ENCODE peak calls at places on chromosomes 11 and 22, in ten cellular contexts. D is IMR-90, X is breast epithelium, B is A549, Z is tibial nerve, C is body of pancreas, U is ovary, L is transverse colon, A is thyroid gland, R is stomach. V is an unnamed sample.

GRCh38 chr11:10898003-10898762 is 40.3 kb upstream of the ZBED5 start:
- DNase-seq in D (no peak), X (no peak), B (no peak), Z (no peak), C (no peak), U (no peak), L (no peak), A (no peak), R (no peak), V (no peak)

GRCh38 chr11:81874627-81875026 is 859.0 kb downstream of the FAM181B start:
- DNase-seq in D (no peak), X (no peak), B (no peak), Z (no peak), C (no peak), U (no peak), L (no peak), A (no peak), R (no peak), V (no peak)

GRCh38 chr22:28002863-28003565 is 84.0 kb upstream of the PITPNB start:
- DNase-seq in D (no peak), X (no peak), B (no peak), Z (no peak), C (no peak), U (no peak), L (no peak), A (no peak), R (no peak), V (no peak)

GRCh38 chr22:49753961-49754673 is 73.6 kb downstream of the BRD1 start:
- DNase-seq in D (no peak), X (no peak), B (no peak), Z (no peak), C (no peak), U (no peak), L (no peak), A (no peak), R (no peak), V (no peak)

GRCh38 chr11:128247235-128247594 is 340.1 kb downstream of the ETS1 start:
- DNase-seq in D (no peak), X (no peak), B (no peak), Z (no peak), C (no peak), U (no peak), L (no peak), A (no peak), R (no peak), V (no peak)

GRCh38 chr11:117482881-117483280 is 155.2 kb downstream of the CEP164 start:
- DNase-seq in D (no peak), X (no peak), B (no peak), Z (no peak), C (no peak), U (no peak), L (no peak), A (no peak), R (no peak), V (no peak)

GRCh38 chr22:47163876-47164513 is 401.5 kb downstream of the TBC1D22A start:
- DNase-seq in D (no peak), X (peak), B (no peak), Z (peak), C (peak), U (peak), L (peak), A (peak), R (no peak), V (no peak)

GRCh38 chr22:45726081-45726480 is 54.4 kb downstream of the ATXN10 start:
- DNase-seq in D (no peak), X (no peak), B (no peak), Z (no peak), C (no peak), U (no peak), L (no peak), A (no peak), R (no peak), V (no peak)

GRCh38 chr22:27380826-27381225 is 420.7 kb downstream of the MN1 start:
- DNase-seq in D (no peak), X (no peak), B (no peak), Z (no peak), C (no peak), U (no peak), L (no peak), A (no peak), R (no peak), V (no peak)

GRCh38 chr11:12679471-12679870 is 5.2 kb downstream of the TEAD1 start:
- DNase-seq in D (no peak), X (no peak), B (no peak), Z (no peak), C (no peak), U (no peak), L (no peak), A (no peak), R (no peak), V (no peak)

GRCh38 chr11:117642396-117642795 is 154.6 kb downstream of the DSCAML1 start:
- DNase-seq in D (no peak), X (no peak), B (no peak), Z (no peak), C (no peak), U (no peak), L (no peak), A (no peak), R (no peak), V (no peak)

GRCh38 chr22:46007003-46007847 is 30.3 kb upstream of the WNT7B start:
- DNase-seq in D (peak), X (peak), B (peak), Z (no peak), C (peak), U (peak), L (peak), A (peak), R (peak), V (no peak)

GRCh38 chr22:49968831-49969661 is 8.5 kb downstream of the PIM3 start:
- DNase-seq in D (no peak), X (peak), B (no peak), Z (no peak), C (peak), U (peak), L (no peak), A (peak), R (peak), V (no peak)

GRCh38 chr11:122367809-122368231 is 251.8 kb upstream of the BLID start:
- DNase-seq in D (peak), X (no peak), B (peak), Z (peak), C (peak), U (peak), L (no peak), A (peak), R (no peak), V (no peak)

GRCh38 chr11:134119094-134119493 is 50.2 kb downstream of the JAM3 start:
- DNase-seq in D (peak), X (no peak), B (no peak), Z (no peak), C (no peak), U (no peak), L (no peak), A (no peak), R (no peak), V (no peak)

GRCh38 chr11:35945137-35945518 is 1.3 kb downstream of the LDLRAD3 start:
- DNase-seq in D (no peak), X (no peak), B (no peak), Z (no peak), C (no peak), U (no peak), L (no peak), A (no peak), R (no peak), V (no peak)

GRCh38 chr11:119029340-119030028 is 1.2 kb downstream of the SLC37A4 start:
- DNase-seq in D (no peak), X (no peak), B (no peak), Z (no peak), C (peak), U (peak), L (peak), A (no peak), R (peak), V (no peak)

GRCh38 chr11:66902486-66903177 is 45.8 kb downstream of the LRFN4 start:
- DNase-seq in D (no peak), X (no peak), B (no peak), Z (no peak), C (no peak), U (no peak), L (no peak), A (no peak), R (no peak), V (no peak)

GRCh38 chr11:95338430-95338991 is 107.5 kb upstream of the SESN3 start:
- DNase-seq in D (peak), X (no peak), B (no peak), Z (peak), C (peak), U (peak), L (peak), A (peak), R (no peak), V (no peak)

GRCh38 chr11:77173494-77173893 is 45.4 kb downstream of the MYO7A start:
- DNase-seq in D (no peak), X (no peak), B (no peak), Z (no peak), C (no peak), U (no peak), L (no peak), A (no peak), R (no peak), V (no peak)

GRCh38 chr11:45182902-45183301 is 36.5 kb downstream of the PRDM11 start:
- DNase-seq in D (peak), X (no peak), B (peak), Z (no peak), C (peak), U (no peak), L (peak), A (peak), R (peak), V (no peak)

GRCh38 chr11:95972055-95972454 is 48.1 kb upstream of the MTMR2 start:
- DNase-seq in D (peak), X (no peak), B (no peak), Z (no peak), C (no peak), U (no peak), L (no peak), A (no peak), R (no peak), V (no peak)

GRCh38 chr11:64084962-64085710 is 49.4 kb downstream of the FLRT1 start:
- DNase-seq in D (no peak), X (no peak), B (peak), Z (no peak), C (peak), U (no peak), L (peak), A (no peak), R (peak), V (no peak)

GRCh38 chr22:49046546-49047305 is 780.9 kb downstream of the BRD1 start:
- DNase-seq in D (no peak), X (peak), B (peak), Z (no peak), C (peak), U (no peak), L (no peak), A (no peak), R (no peak), V (no peak)

GRCh38 chr11:75524576-75525432 is 937 bp downstream of the GDPD5 start:
- DNase-seq in D (peak), X (no peak), B (no peak), Z (no peak), C (peak), U (peak), L (peak), A (no peak), R (peak), V (no peak)

GRCh38 chr11:60193687-60194433 is 11.0 kb upstream of the MS4A6A start:
- DNase-seq in D (peak), X (no peak), B (peak), Z (peak), C (peak), U (peak), L (peak), A (peak), R (peak), V (no peak)

GRCh38 chr11:11454671-11455223 is 101.7 kb upstream of the CSNK2A3 start:
- DNase-seq in D (no peak), X (no peak), B (no peak), Z (no peak), C (no peak), U (no peak), L (no peak), A (no peak), R (no peak), V (no peak)

GRCh38 chr22:48357196-48357595 is 1470.5 kb downstream of the BRD1 start:
- DNase-seq in D (no peak), X (no peak), B (no peak), Z (no peak), C (no peak), U (no peak), L (no peak), A (no peak), R (no peak), V (no peak)

GRCh38 chr11:119006696-119007095 is 8.8 kb downstream of the CENATAC start:
- DNase-seq in D (no peak), X (no peak), B (no peak), Z (no peak), C (no peak), U (no peak), L (no peak), A (no peak), R (no peak), V (no peak)

GRCh38 chr22:23241562-23242472 is 61.5 kb downstream of the BCR start:
- DNase-seq in D (no peak), X (no peak), B (no peak), Z (no peak), C (no peak), U (no peak), L (no peak), A (no peak), R (no peak), V (no peak)

GRCh38 chr22:48477031-48477721 is 1350.5 kb downstream of the BRD1 start:
- DNase-seq in D (no peak), X (peak), B (no peak), Z (peak), C (peak), U (no peak), L (no peak), A (no peak), R (peak), V (no peak)

GRCh38 chr11:111715142-111715816 is 50.9 kb downstream of the PPP2R1B start:
- DNase-seq in D (no peak), X (no peak), B (no peak), Z (no peak), C (no peak), U (no peak), L (no peak), A (no peak), R (no peak), V (no peak)
- TF ChIP-seq POLR2A in D (no peak), X (no peak), B (no peak), Z (no peak), C (no peak), U (no peak), L (no peak), A (no peak), R (no peak), V (no peak)

GRCh38 chr11:1845095-1845429 is 6.3 kb downstream of the TNNI2 start:
- DNase-seq in D (no peak), X (no peak), B (no peak), Z (no peak), C (no peak), U (no peak), L (no peak), A (no peak), R (no peak), V (no peak)
- H3K27ac ChIP-seq in D (no peak), X (no peak), B (peak), Z (peak), C (peak), U (no peak), L (no peak), A (no peak), R (peak), V (peak)

GRCh38 chr22:37203354-37204044 is 8.8 kb downstream of the SSTR3 start:
- DNase-seq in D (no peak), X (peak), B (no peak), Z (no peak), C (no peak), U (no peak), L (no peak), A (no peak), R (no peak), V (no peak)

GRCh38 chr22:37206841-37207821 is 5.1 kb downstream of the SSTR3 start:
- DNase-seq in D (no peak), X (peak), B (no peak), Z (no peak), C (peak), U (no peak), L (no peak), A (no peak), R (no peak), V (no peak)

GRCh38 chr22:37204045-37204655 is 8.1 kb downstream of the SSTR3 start:
- DNase-seq in D (no peak), X (peak), B (no peak), Z (no peak), C (no peak), U (no peak), L (no peak), A (no peak), R (no peak), V (no peak)

GRCh38 chr22:37206118-37206840 is 6.0 kb downstream of the SSTR3 start:
- DNase-seq in D (no peak), X (peak), B (no peak), Z (no peak), C (no peak), U (no peak), L (no peak), A (no peak), R (no peak), V (no peak)

GRCh38 chr22:37205046-37205445 is 7.2 kb downstream of the SSTR3 start:
- DNase-seq in D (no peak), X (peak), B (no peak), Z (no peak), C (peak), U (no peak), L (no peak), A (no peak), R (no peak), V (no peak)
- TF ChIP-seq POLR2A in D (no peak), X (no peak), B (no peak), Z (no peak), C (no peak), U (no peak), L (no peak), A (no peak), R (no peak), V (no peak)

GRCh38 chr22:41827671-41828070 is 5.2 kb upstream of the SREBF2 start:
- DNase-seq in D (no peak), X (no peak), B (no peak), Z (no peak), C (no peak), U (no peak), L (no peak), A (no peak), R (no peak), V (no peak)
- H3K27ac ChIP-seq in D (no peak), X (no peak), B (no peak), Z (no peak), C (peak), U (no peak), L (no peak), A (no peak), R (peak), V (no peak)

GRCh38 chr11:71484248-71485062 is 31.5 kb downstream of the NADSYN1 start:
- DNase-seq in D (no peak), X (no peak), B (no peak), Z (no peak), C (peak), U (no peak), L (no peak), A (no peak), R (no peak), V (no peak)

GRCh38 chr11:71485466-71485865 is 32.5 kb downstream of the NADSYN1 start:
- DNase-seq in D (no peak), X (no peak), B (no peak), Z (no peak), C (no peak), U (no peak), L (no peak), A (no peak), R (no peak), V (no peak)

GRCh38 chr11:71486320-71486719 is 33.3 kb downstream of the NADSYN1 start:
- DNase-seq in D (no peak), X (no peak), B (no peak), Z (no peak), C (no peak), U (no peak), L (no peak), A (no peak), R (no peak), V (no peak)

GRCh38 chr11:71483689-71484088 is 30.7 kb downstream of the NADSYN1 start:
- DNase-seq in D (no peak), X (no peak), B (no peak), Z (no peak), C (no peak), U (no peak), L (no peak), A (no peak), R (no peak), V (no peak)

GRCh38 chr11:71485063-71485399 is 32.0 kb downstream of the NADSYN1 start:
- DNase-seq in D (no peak), X (no peak), B (no peak), Z (no peak), C (peak), U (no peak), L (no peak), A (no peak), R (no peak), V (no peak)
- TF ChIP-seq POLR2A in D (no peak), X (no peak), B (no peak), Z (no peak), C (no peak), U (no peak), L (no peak), A (no peak), R (no peak), V (no peak)